ENCODE peak calls at places on chromosomes 4 and X, in five cellular contexts. H is mesenchymal stem cell, V is H9, Q is IMR-90, B is H1. Y is an unnamed sample.

GRCh38 chr4:1403591-1404572 is 2.4 kb downstream of the NKX1-1 start:
- DNase-seq in B (no peak), Q (no peak), H (no peak), V (peak), Y (no peak)

GRCh38 chr4:6469898-6470501 is 2.4 kb downstream of the PPP2R2C start:
- DNase-seq in H (no peak), B (no peak), V (peak), Q (no peak), Y (no peak)

GRCh38 chrX:57771689-57772088 is 91.6 kb upstream of the NLRP2B start:
- DNase-seq in Q (no peak), V (no peak), B (no peak), H (no peak), Y (no peak)

GRCh38 chrX:10064736-10065135 is 92.0 kb upstream of the CLCN4 start:
- DNase-seq in V (no peak), H (no peak), B (no peak), Q (no peak), Y (no peak)

GRCh38 chr4:5863461-5864113 is 29.3 kb downstream of the CRMP1 start:
- DNase-seq in H (peak), B (no peak), Q (peak), V (no peak), Y (peak)

GRCh38 chr4:188905248-188905647 is 766.0 kb downstream of the TRIML1 start:
- DNase-seq in H (no peak), B (no peak), Q (no peak), V (no peak), Y (no peak)

GRCh38 chr4:9962611-9963314 is 58.5 kb downstream of the SLC2A9 start:
- DNase-seq in Q (no peak), V (no peak), B (no peak), H (no peak), Y (no peak)

GRCh38 chrX:16185725-16186136 is 18.4 kb downstream of the MAGEB17 start:
- DNase-seq in Q (peak), B (no peak), V (no peak), H (peak), Y (peak)

GRCh38 chr4:23260510-23260909 is 567.8 kb downstream of the GBA3 start:
- DNase-seq in B (no peak), Q (no peak), V (no peak), H (no peak), Y (no peak)

GRCh38 chr4:175470141-175470540 is 341.9 kb downstream of the GPM6A start:
- DNase-seq in B (no peak), Q (peak), H (no peak), V (no peak), Y (peak)

DNA sequence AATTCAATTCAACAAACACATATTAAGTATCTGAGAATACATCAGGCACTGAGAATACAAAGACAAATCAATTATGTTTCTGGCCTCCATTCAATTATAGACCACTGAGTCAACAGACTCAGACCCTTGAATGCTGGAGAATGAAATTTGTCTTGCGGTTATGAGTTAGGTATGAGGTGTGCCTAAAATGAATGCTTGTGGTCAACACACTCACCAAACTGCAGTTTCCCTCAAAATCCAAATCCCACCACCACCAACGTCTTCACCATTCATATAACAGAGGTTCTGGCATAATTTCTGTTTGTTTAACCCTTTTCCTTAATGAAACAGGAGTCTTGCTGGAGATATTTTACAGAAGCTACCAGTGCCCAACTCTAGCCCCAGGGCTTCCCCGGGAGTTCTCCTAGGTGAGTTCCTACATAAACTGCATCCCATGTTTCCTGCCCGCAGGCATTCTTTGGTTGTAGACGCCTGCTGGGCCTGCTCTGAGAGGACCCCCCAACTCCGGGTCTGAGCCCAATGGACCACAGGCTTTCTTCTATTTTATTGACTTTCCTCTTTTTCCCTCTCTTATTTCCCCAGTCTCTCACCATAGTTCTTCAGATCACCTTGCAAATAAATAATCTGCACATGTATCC is 119.2 kb downstream of the DDX53 start:
- DNase-seq in H (no peak), Q (no peak), B (no peak), V (peak), Y (peak)
- H3K9ac ChIP-seq in H (no peak), Q (no peak), B (no peak), V (no peak), Y (no peak)

GRCh38 chr4:123398151-123398802 is 1.7 kb downstream of the SPRY1 start:
- DNase-seq in H (peak), V (peak), Q (peak), B (peak), Y (peak)

GRCh38 chr4:123396294-123397275 is at the start of gene SPRY1:
- DNase-seq in V (peak), H (peak), B (peak), Q (peak), Y (peak)

GRCh38 chr4:123399638-123400358 is 3.2 kb downstream of the SPRY1 start:
- DNase-seq in V (no peak), Q (no peak), H (peak), B (no peak), Y (peak)

GRCh38 chr4:123397276-123398150 is 918 bp downstream of the SPRY1 start:
- DNase-seq in V (peak), Q (peak), H (peak), B (peak), Y (peak)

GRCh38 chr4:123398803-123399637 is 2.4 kb downstream of the SPRY1 start:
- DNase-seq in V (peak), H (peak), B (no peak), Q (peak), Y (peak)
- H2BK120ac ChIP-seq in V (no peak), H (peak), B (no peak), Q (peak), Y (peak)

GRCh38 chr4:12499693-12500092 is 984.4 kb downstream of the RAB28 start:
- DNase-seq in V (no peak), Q (no peak), H (no peak), B (no peak), Y (no peak)
- H3K27ac ChIP-seq in V (no peak), Q (no peak), H (no peak), B (no peak), Y (no peak)

DNA sequence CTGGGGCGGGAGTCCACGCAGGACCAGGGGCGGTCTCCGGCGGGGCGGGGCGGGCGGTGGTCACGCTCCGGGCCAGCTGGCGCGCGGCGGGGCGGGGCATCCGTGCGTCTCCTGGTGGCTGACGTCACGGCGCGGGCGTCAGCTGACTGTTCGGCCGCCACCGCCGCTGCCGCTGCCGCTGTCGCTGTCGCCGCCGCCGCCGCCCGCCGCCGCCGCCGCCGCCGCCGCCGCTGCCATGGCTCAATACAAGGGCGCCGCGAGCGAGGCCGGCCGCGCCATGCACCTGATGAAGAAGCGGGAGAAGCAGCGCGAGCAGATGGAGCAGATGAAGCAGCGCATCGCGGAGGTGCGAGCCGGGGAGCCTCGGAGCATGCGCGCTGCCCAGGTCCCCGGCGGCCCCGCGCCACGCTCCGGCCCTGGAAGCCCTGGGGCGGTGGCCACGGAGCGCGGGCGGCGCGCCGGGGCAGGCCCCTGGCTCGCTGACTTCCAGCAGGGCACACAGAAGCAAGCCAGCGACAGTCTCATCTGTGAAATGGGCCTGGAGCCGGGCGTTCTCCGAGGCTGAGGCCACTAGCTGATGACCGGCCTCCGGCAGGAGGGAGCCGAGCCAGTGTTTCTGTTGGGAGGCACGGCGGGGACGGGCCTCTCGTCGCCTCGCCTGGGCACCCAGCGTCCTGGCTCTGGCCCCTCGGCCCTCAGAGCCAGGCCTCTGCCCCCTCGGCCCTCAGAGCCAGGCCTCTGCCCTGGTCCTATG is at the start of gene FAM50A:
- DNase-seq in V (peak), Q (peak), B (peak), H (peak), Y (peak)
- H3K9ac ChIP-seq in V (peak), Q (peak), B (peak), H (peak), Y (peak)

GRCh38 chr4:98928131-98928504 is 815 bp downstream of the EIF4E start:
- DNase-seq in V (peak), Q (peak), B (no peak), H (peak), Y (peak)
- H2BK120ac ChIP-seq in V (no peak), Q (peak), B (no peak), H (no peak), Y (no peak)

DNA sequence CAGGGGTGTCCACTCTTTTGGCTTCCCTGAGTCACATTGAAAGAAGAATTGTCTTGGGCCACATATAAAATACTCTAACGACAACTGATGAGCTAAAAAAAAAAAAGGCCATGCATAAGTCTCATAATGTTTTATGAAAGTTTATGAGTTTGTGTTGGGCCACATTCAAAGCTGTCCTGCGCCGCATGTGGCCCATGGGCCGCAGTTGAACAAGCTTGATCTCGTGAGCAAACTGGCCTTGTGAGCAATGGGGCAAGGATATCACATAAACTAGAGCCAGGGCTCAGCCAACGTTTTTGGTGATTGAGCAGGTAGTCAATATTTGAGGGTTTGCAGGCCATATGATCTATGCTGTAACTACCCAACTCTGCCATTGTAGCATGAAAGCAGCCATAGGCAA is 44.6 kb upstream of the PHKA2 start:
- DNase-seq in B (no peak), V (no peak), H (no peak), Q (no peak), Y (no peak)
- H3K27ac ChIP-seq in B (no peak), V (no peak), H (no peak), Q (no peak), Y (no peak)

GRCh38 chr4:98689507-98690174 is 31.2 kb upstream of the TSPAN5 start:
- DNase-seq in Q (no peak), B (no peak), H (no peak), V (no peak), Y (no peak)
- H3K9ac ChIP-seq in Q (no peak), B (no peak), H (no peak), V (no peak), Y (no peak)

GRCh38 chrX:135973548-135974278 is at the start of gene MMGT1:
- DNase-seq in Q (peak), H (peak), B (peak), V (peak), Y (peak)
- H2BK120ac ChIP-seq in Q (peak), H (no peak), B (no peak), V (no peak), Y (no peak)

GRCh38 chr4:133143775-133144430 is 5.2 kb upstream of the PCDH10 start:
- DNase-seq in V (no peak), Q (no peak), B (no peak), H (no peak), Y (no peak)
- H3K27ac ChIP-seq in V (no peak), Q (no peak), B (no peak), H (no peak), Y (no peak)

GRCh38 chrX:45801554-45801953 is 600.9 kb upstream of the DIPK2B start:
- DNase-seq in B (no peak), Q (peak), V (no peak), H (peak), Y (no peak)

GRCh38 chrX:45803383-45803921 is 602.8 kb upstream of the DIPK2B start:
- DNase-seq in Q (peak), H (peak), V (no peak), B (no peak), Y (no peak)

GRCh38 chrX:45795546-45795945 is 594.9 kb upstream of the DIPK2B start:
- DNase-seq in H (no peak), Q (no peak), B (no peak), V (no peak), Y (no peak)

GRCh38 chrX:45794995-45795337 is 594.3 kb upstream of the DIPK2B start:
- DNase-seq in H (no peak), B (no peak), V (no peak), Q (no peak), Y (no peak)

DNA sequence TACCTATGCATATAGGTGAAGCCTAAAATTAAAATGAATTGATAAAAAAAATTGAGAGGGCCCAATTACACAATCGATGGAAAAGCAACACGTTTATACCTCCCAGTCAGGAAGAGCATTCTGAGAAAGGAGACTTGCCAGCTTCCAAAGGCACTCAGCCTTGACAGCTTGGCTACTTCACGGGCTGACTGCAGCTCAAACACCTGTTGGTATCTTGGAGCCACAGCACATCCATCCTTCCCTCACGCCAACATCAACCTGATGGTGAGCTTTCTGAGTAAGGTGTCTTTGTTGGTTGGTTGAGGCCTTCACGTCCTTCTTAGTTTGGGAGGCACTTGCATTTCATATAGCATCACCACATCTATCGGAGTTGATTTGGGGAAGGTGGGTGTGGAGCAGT is 598.9 kb upstream of the DIPK2B start:
- DNase-seq in H (no peak), B (no peak), V (no peak), Q (no peak), Y (no peak)
- H3K9ac ChIP-seq in H (peak), B (no peak), V (no peak), Q (no peak), Y (no peak)

Y was measured in mesendoderm.